ENCODE peak calls at places on chromosomes 11 and 22, in six cellular contexts. G is brain microvascular endothelial cell; D is neural progenitor cell; H is heart left ventricle; W is naive thymus-derived CD4-positive, alpha-beta T cell; N is colonic mucosa. U is an unnamed sample. For H3K27me3, the result is how much of the 10 kb centered on the place peaks cover.

GRCh38 chr11:134139873-134140331 is 71.0 kb downstream of the JAM3 start:
- DNase-seq in G (peak), D (peak), H (peak), W (peak), N (peak), U (peak)

GRCh38 chr11:20631525-20632168 is 32.2 kb downstream of the SLC6A5 start:
- DNase-seq in G (no peak), D (no peak), H (no peak), W (no peak), N (no peak), U (no peak)

GRCh38 chr11:66142370-66143263 is 72.5 kb downstream of the PACS1 start:
- DNase-seq in G (peak), D (no peak), H (no peak), W (no peak), N (no peak), U (no peak)

GRCh38 chr11:70854891-70855556 is 397.4 kb downstream of the SHANK2 start:
- DNase-seq in G (no peak), D (no peak), H (no peak), W (no peak), N (no peak), U (no peak)

GRCh38 chr11:74650498-74650897 is 58.1 kb downstream of the POLD3 start:
- DNase-seq in G (no peak), D (no peak), H (no peak), W (no peak), N (no peak), U (no peak)

GRCh38 chr11:63951779-63952536 is 13.2 kb downstream of the NAA40 start:
- DNase-seq in G (peak), D (no peak), H (no peak), W (no peak), N (no peak), U (peak)

GRCh38 chr11:45791524-45791923 is 13.4 kb upstream of the SLC35C1 start:
- DNase-seq in G (no peak), D (no peak), H (no peak), W (no peak), N (no peak), U (no peak)

GRCh38 chr11:59144096-59144495 is 1.4 kb downstream of the FAM111A start:
- DNase-seq in G (no peak), D (no peak), H (no peak), W (no peak), N (no peak), U (peak)

GRCh38 chr11:67248653-67249052 is 17.6 kb upstream of the GRK2 start:
- DNase-seq in G (no peak), D (no peak), H (peak), W (no peak), N (no peak), U (no peak)

DNA sequence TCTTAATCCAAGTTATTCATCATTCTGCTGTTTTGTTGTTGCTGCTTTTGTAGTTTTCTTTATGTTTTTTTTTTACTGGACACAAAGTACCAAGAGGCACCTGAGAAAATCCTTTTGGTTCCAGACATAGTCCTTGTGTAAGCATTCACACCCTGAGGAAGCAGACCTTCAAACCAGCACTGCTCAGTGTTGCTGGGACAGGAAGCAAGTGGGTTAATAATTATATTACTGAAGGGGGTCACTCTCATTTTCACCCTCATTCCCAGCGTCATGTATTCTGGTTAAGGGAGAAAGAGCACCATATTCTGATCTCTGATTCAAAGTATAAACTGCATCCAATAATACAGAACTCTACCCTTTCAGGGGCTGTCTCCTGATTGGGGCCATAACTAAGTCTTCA is 5.9 kb upstream of the ALKBH3 start:
- DNase-seq in G (no peak), D (no peak), H (no peak), W (no peak), N (no peak), U (no peak)
- H3K27me3 ChIP-seq in G (under half), D (half or more), H (half or more), W (under half), N (under half), U (under half)

GRCh38 chr11:107592813-107593212 is 1.9 kb downstream of the ELMOD1 start:
- DNase-seq in G (no peak), D (peak), H (no peak), W (no peak), N (no peak), U (no peak)
- H3K27me3 ChIP-seq in G (under half), D (half or more), H (half or more), W (under half), N (under half), U (under half)

GRCh38 chr22:20110359-20110985 is 5.4 kb upstream of the RANBP1 start:
- DNase-seq in G (no peak), D (no peak), H (no peak), W (no peak), N (no peak), U (no peak)
- H3K27me3 ChIP-seq in G (under half), D (under half), H (under half), W (under half), N (under half), U (under half)

DNA sequence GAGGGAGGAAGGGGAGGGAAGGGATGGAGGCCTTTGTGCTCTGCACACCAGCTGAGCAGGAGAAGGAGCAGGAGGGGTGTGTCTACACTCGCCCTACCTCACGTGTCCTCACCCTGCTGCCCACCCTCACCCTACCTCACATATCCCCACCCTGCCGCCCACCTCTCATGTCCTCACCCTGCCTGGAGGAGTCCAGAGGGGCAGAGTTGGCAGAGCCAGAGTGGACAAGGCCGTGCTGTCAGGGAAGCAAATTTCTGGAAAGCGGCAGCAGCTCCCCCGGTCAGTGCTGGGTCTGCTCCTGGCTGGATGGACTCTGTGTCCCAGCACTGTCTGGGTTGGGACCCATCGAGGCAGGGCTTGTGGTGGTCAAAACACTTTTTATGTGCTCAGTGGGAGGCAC is 799.6 kb downstream of the BRD1 start:
- DNase-seq in G (no peak), D (no peak), H (no peak), W (no peak), N (no peak), U (no peak)
- H3K27me3 ChIP-seq in G (under half), D (under half), H (under half), W (under half), N (under half), U (under half)

DNA sequence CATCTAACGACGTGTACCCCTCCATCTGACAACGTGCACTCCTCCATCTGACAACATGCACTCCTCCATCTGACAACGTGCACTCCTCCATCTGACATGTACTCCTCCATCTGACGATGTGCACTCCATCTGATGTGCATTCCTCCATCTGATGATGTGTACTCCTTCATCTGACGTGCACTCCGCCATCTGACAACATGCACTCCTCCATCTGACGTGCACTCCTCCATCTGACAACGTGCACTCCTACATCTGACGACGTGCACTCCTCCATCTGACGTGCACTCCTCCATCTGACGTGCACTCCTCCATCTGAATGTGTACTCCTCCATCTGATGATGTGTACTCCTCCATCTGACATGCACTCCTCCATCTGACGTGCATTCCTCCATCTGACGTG is 8.0 kb upstream of the IL17REL start:
- DNase-seq in G (no peak), D (no peak), H (no peak), W (no peak), N (no peak), U (no peak)
- H3K27me3 ChIP-seq in G (under half), D (half or more), H (under half), W (under half), N (under half), U (under half)

GRCh38 chr11:47904048-47904447 is 55.9 kb upstream of the NUP160 start:
- DNase-seq in G (no peak), D (no peak), H (no peak), W (no peak), N (no peak), U (no peak)

GRCh38 chr11:47904808-47905207 is 56.7 kb upstream of the NUP160 start:
- DNase-seq in G (no peak), D (no peak), H (no peak), W (no peak), N (no peak), U (no peak)

GRCh38 chr11:47895035-47895434 is 46.9 kb upstream of the NUP160 start:
- DNase-seq in G (no peak), D (no peak), H (no peak), W (no peak), N (no peak), U (no peak)

GRCh38 chr11:47896199-47896598 is 48.0 kb upstream of the NUP160 start:
- DNase-seq in G (no peak), D (no peak), H (no peak), W (no peak), N (no peak), U (no peak)

DNA sequence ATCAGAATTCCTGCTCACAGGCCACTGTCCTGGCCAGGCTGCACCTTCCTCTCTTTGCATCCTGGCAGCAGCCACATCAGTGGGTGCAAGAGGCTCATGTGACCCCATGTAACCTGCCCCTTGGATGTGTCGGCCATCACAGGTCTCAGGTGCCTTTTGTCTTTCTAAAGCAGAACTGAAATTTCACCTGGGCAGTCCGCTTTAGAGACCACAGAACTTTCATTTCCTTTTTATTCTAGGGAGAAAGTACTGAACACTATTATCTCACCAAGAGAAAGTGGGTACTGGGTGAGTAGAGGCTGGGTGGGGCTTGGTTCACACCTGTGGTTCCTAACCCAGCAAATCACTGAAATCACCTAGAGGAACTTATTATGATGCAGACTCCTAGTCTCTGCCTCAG is 51.7 kb upstream of the NUP160 start:
- DNase-seq in G (no peak), D (no peak), H (no peak), W (no peak), N (no peak), U (no peak)
- H3K27me3 ChIP-seq in G (under half), D (under half), H (under half), W (under half), N (under half), U (under half)

DNA sequence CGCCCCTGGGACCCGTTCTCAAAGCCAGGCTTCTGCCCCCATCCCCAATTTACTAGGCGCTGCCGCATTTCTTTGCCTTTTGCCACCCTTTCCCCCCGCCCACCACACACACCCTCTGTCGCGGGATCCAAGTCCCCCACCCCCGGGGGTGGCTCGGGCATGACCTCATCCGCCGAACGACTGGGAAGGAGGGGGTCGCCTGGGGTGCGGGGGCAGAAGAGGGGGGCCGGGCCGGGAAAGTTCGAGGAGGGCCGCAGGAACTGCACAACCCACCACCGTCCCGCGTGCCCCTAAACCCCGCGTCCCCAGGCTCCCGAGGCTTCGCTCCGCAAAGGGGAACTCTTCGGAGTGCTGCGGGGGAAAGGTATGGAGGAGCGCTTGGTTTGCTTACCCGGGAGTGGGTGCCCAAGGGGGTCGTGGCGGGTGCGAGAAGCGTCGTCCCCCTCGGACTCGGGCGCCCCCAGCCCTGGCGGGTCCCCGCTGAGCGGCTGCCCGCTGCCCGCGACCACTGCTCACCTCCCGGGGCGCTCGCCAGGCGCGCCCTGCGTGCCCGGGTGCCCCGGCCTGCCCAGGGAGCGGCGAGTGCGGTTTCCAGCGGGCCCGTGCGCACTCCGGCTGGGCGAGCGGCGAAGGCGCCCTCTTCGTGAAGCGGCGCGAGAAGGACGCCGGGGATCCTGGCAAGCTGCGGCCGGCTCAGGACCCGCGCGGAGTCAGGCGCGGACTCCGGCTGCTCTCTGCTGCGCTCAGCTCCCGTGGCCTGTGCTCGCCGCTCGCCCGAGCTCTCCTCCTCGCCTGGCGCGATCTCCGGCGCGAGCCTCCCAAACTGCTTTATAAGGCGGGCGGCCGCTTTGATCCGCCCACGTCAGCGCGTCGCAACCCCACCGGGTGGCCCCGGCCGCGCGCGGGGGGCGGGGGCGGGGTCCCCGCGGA is 3.9 kb upstream of the WNT11 start:
- DNase-seq in G (peak), D (peak), H (peak), W (no peak), N (peak), U (peak)
- H3K27me3 ChIP-seq in G (half or more), D (half or more), H (under half), W (under half), N (under half), U (under half)